ENCODE peak calls at places on chromosome 1, in ten cellular contexts. O is LoVo; N is neuronal stem cell; Q is effector memory CD8-positive, alpha-beta T cell; U is stimulated activated CD4-positive, alpha-beta T cell treated with anti-CD3 and anti-CD28 coated beads, Interleukin-12 subunit alpha, Interleukin-12 subunit beta, amount 100 ng/mL, for 24 hours; B is AG09309; P is stimulated activated CD8-positive, alpha-beta memory T cell treated with anti-CD3 and anti-CD28 coated beads, Interleukin-4, amount 100 ng/mL, for 1 hour; G is T47D; S is amniotic stem cell; T is activated CD8-positive, alpha-beta T cell treated with anti-CD3 and anti-CD28 coated beads for 36 hours. D is an unnamed sample.

GRCh38 chr1:162527324-162527723 is 29.7 kb downstream of the UHMK1 start:
- DNase-seq in O (no peak), T (no peak), U (no peak), Q (no peak), P (no peak), G (no peak), B (no peak), S (no peak), N (no peak), D (no peak)

GRCh38 chr1:246527402-246528088 is 20.5 kb upstream of the SMYD3 start:
- DNase-seq in Q (no peak), N (no peak), B (no peak), O (no peak), T (peak; percentile 22), P (no peak), U (no peak), G (no peak), S (no peak), D (no peak)

GRCh38 chr1:28236656-28237331 is 870 bp downstream of the ATP5IF1 start:
- DNase-seq in O (no peak), B (no peak), G (no peak), S (no peak), Q (no peak), P (no peak), N (no peak), T (peak; percentile 32), U (no peak), D (no peak)

GRCh38 chr1:173417563-173417962 is 59.6 kb upstream of the PRDX6 start:
- DNase-seq in O (no peak), N (no peak), T (no peak), S (no peak), G (no peak), Q (no peak), B (no peak), P (no peak), U (no peak), D (no peak)

GRCh38 chr1:201020040-201020591 is 3.4 kb downstream of the KIF21B start:
- DNase-seq in Q (peak; percentile 28), U (no peak), G (no peak), B (no peak), S (no peak), T (peak; percentile 79), N (no peak), P (no peak), O (peak; percentile 49), D (no peak)

GRCh38 chr1:32208891-32209309 is at the start of gene DCDC2B:
- DNase-seq in B (no peak), Q (no peak), U (no peak), N (no peak), T (no peak), S (no peak), O (peak; percentile 68), G (no peak), P (no peak), D (peak; percentile 69)

GRCh38 chr1:230345139-230345885 is 80.8 kb downstream of the PGBD5 start:
- DNase-seq in N (no peak), G (no peak), T (no peak), B (no peak), P (no peak), O (no peak), Q (no peak), S (no peak), U (no peak), D (no peak)

GRCh38 chr1:231093158-231093922 is 53.3 kb upstream of the FAM89A start:
- DNase-seq in G (no peak), U (no peak), O (no peak), N (peak; percentile 66), Q (no peak), B (no peak), S (no peak), P (no peak), T (no peak), D (no peak)

GRCh38 chr1:114668784-114669561 is 876 bp downstream of the DENND2C start:
- DNase-seq in S (no peak), B (no peak), Q (no peak), N (peak; percentile 5), P (no peak), T (peak; percentile 15), O (peak; percentile 6), G (no peak), U (no peak), D (no peak)